ENCODE peak calls at places on chromosomes 5 and 9, in eight cellular contexts. D, P, V, T, K, G, J and N are unnamed samples.
A peak's percentile ranks its signal among the peaks of the same experiment; 100 is the strongest.

GRCh38 chr5:168443950-168444700 is 42.1 kb upstream of the RARS1 start:
- DNase-seq in D (no peak), P (no peak), V (no peak), T (no peak), K (no peak), G (no peak), J (no peak), N (no peak)

GRCh38 chr5:98050583-98050982 is 722.9 kb upstream of the RGMB start:
- DNase-seq in D (no peak), P (no peak), V (no peak), T (no peak), K (no peak), G (no peak), J (no peak), N (no peak)

GRCh38 chr5:103424453-103425205 is 138.0 kb downstream of the NUDT12 start:
- DNase-seq in D (no peak), P (no peak), V (no peak), T (peak; percentile 69), K (no peak), G (no peak), J (no peak), N (no peak)

GRCh38 chr5:169067641-169068316 is 233.2 kb downstream of the SLIT3 start:
- DNase-seq in D (no peak), P (no peak), V (no peak), T (no peak), K (no peak), G (no peak), J (no peak), N (no peak)

GRCh38 chr5:158482201-158482600 is 617.5 kb downstream of the EBF1 start:
- DNase-seq in D (no peak), P (no peak), V (no peak), T (no peak), K (no peak), G (no peak), J (no peak), N (no peak)

GRCh38 chr5:162227075-162227474 is 159.5 kb downstream of the GABRG2 start:
- DNase-seq in D (no peak), P (no peak), V (no peak), T (no peak), K (no peak), G (no peak), J (no peak), N (no peak)

GRCh38 chr5:137503456-137503855 is 4.3 kb upstream of the SPOCK1 start:
- DNase-seq in D (no peak), P (no peak), V (no peak), T (no peak), K (no peak), G (no peak), J (no peak), N (no peak)

GRCh38 chr5:1007681-1008450 is 736 bp upstream of the NKD2 start:
- DNase-seq in D (no peak), P (no peak), V (no peak), T (no peak), K (no peak), G (no peak), J (peak; percentile 67), N (no peak)

GRCh38 chr5:139955053-139955605 is 88.0 kb downstream of the NRG2 start:
- DNase-seq in D (no peak), P (no peak), V (peak; percentile 27), T (no peak), K (no peak), G (no peak), J (no peak), N (no peak)

GRCh38 chr9:81032831-81033230 is 656.5 kb downstream of the TLE1 start:
- DNase-seq in D (no peak), P (no peak), V (no peak), T (no peak), K (no peak), G (no peak), J (no peak), N (no peak)

GRCh38 chr5:31270396-31270795 is 76.9 kb downstream of the CDH6 start:
- DNase-seq in D (no peak), P (no peak), V (no peak), T (no peak), K (no peak), G (no peak), J (no peak), N (no peak)

GRCh38 chr9:127204771-127205470 is 59.7 kb upstream of the GARNL3 start:
- DNase-seq in D (no peak), P (peak; percentile 55), V (no peak), T (no peak), K (no peak), G (no peak), J (no peak), N (no peak)

GRCh38 chr9:137982132-137982666 is 104.6 kb downstream of the CACNA1B start:
- DNase-seq in D (no peak), P (no peak), V (no peak), T (no peak), K (no peak), G (no peak), J (no peak), N (no peak)

GRCh38 chr9:93654351-93654961 is 78.1 kb downstream of the PHF2 start:
- DNase-seq in D (no peak), P (no peak), V (peak; percentile 47), T (no peak), K (no peak), G (no peak), J (no peak), N (no peak)

GRCh38 chr5:175800656-175801081 is 70.7 kb upstream of the CPLX2 start:
- DNase-seq in D (no peak), P (peak; percentile 24), V (no peak), T (no peak), K (no peak), G (no peak), J (no peak), N (no peak)

GRCh38 chr5:142433526-142434321 is 108.9 kb upstream of the SPRY4 start:
- DNase-seq in D (no peak), P (no peak), V (no peak), T (no peak), K (no peak), G (no peak), J (no peak), N (no peak)

GRCh38 chr9:16501726-16502125 is 368.7 kb downstream of the BNC2 start:
- DNase-seq in D (no peak), P (no peak), V (no peak), T (no peak), K (no peak), G (no peak), J (no peak), N (no peak)

GRCh38 chr5:157516016-157516415 is 56.0 kb downstream of the NIPAL4 start:
- DNase-seq in D (no peak), P (peak; percentile 20), V (no peak), T (peak; percentile 61), K (no peak), G (peak; percentile 30), J (no peak), N (no peak)

GRCh38 chr5:112533315-112533867 is 114.3 kb upstream of the EPB41L4A start:
- DNase-seq in D (no peak), P (no peak), V (no peak), T (no peak), K (no peak), G (no peak), J (no peak), N (no peak)

GRCh38 chr5:57175586-57175985 is 1.7 kb downstream of the GPBP1 start:
- DNase-seq in D (no peak), P (no peak), V (no peak), T (no peak), K (no peak), G (no peak), J (no peak), N (no peak)

GRCh38 chr9:133707761-133708122 is 30.4 kb downstream of the SARDH start:
- DNase-seq in D (no peak), P (no peak), V (peak; percentile 53), T (no peak), K (no peak), G (no peak), J (no peak), N (no peak)

GRCh38 chr5:11797132-11797531 is 107.1 kb downstream of the CTNND2 start:
- DNase-seq in D (no peak), P (no peak), V (no peak), T (no peak), K (no peak), G (no peak), J (no peak), N (no peak)